ENCODE peak calls at places on chromosomes 6 and 20, in six cellular contexts. One of them, this sample, is unnamed.

GRCh38 chr6:45655630-45656422 is 278.1 kb upstream of the SUPT3H start:
- DNase-seq in PC-9: peak; percentile 72
- DNase-seq in A549: peak; percentile 82
- DNase-seq in esophagus squamous epithelium: no peak
- DNase-seq in spleen: no peak
- DNase-seq in IMR-90: peak; percentile 99
- DNase-seq in this sample: peak; percentile 99

GRCh38 chr6:6152060-6152459 is 145.3 kb upstream of the NRN1 start:
- DNase-seq in PC-9: no peak
- DNase-seq in A549: no peak
- DNase-seq in esophagus squamous epithelium: no peak
- DNase-seq in spleen: no peak
- DNase-seq in IMR-90: no peak
- DNase-seq in this sample: no peak

GRCh38 chr6:152298055-152298647 is 339.0 kb downstream of the SYNE1 start:
- DNase-seq in PC-9: no peak
- DNase-seq in A549: no peak
- DNase-seq in esophagus squamous epithelium: no peak
- DNase-seq in spleen: no peak
- DNase-seq in IMR-90: no peak
- DNase-seq in this sample: no peak

GRCh38 chr6:112235956-112236355 is 18.4 kb downstream of the LAMA4 start:
- DNase-seq in PC-9: no peak
- DNase-seq in A549: no peak
- DNase-seq in esophagus squamous epithelium: no peak
- DNase-seq in spleen: no peak
- DNase-seq in IMR-90: peak; percentile 83
- DNase-seq in this sample: no peak

GRCh38 chr6:112189494-112189893 is 64.9 kb downstream of the LAMA4 start:
- DNase-seq in PC-9: no peak
- DNase-seq in A549: no peak
- DNase-seq in esophagus squamous epithelium: no peak
- DNase-seq in spleen: no peak
- DNase-seq in IMR-90: peak; percentile 5
- DNase-seq in this sample: no peak

GRCh38 chr6:25311251-25311910 is 32.2 kb downstream of the CARMIL1 start:
- DNase-seq in PC-9: no peak
- DNase-seq in A549: peak; percentile 46
- DNase-seq in esophagus squamous epithelium: no peak
- DNase-seq in spleen: no peak
- DNase-seq in IMR-90: peak; percentile 62
- DNase-seq in this sample: peak; percentile 37

GRCh38 chr20:34636648-34637047 is 40.2 kb downstream of the PIGU start:
- DNase-seq in PC-9: no peak
- DNase-seq in A549: no peak
- DNase-seq in esophagus squamous epithelium: no peak
- DNase-seq in spleen: no peak
- DNase-seq in IMR-90: no peak
- DNase-seq in this sample: no peak

GRCh38 chr6:44561062-44561591 is 173.6 kb downstream of the CDC5L start:
- DNase-seq in PC-9: no peak
- DNase-seq in A549: no peak
- DNase-seq in esophagus squamous epithelium: no peak
- DNase-seq in spleen: no peak
- DNase-seq in IMR-90: no peak
- DNase-seq in this sample: no peak

GRCh38 chr20:31833130-31833930 is 12.1 kb downstream of the FOXS1 start:
- DNase-seq in PC-9: peak; percentile 67
- DNase-seq in A549: peak; percentile 68
- DNase-seq in esophagus squamous epithelium: no peak
- DNase-seq in spleen: peak; percentile 85
- DNase-seq in IMR-90: peak; percentile 20
- DNase-seq in this sample: no peak

GRCh38 chr6:144335914-144336313 is 50.8 kb downstream of the UTRN start:
- DNase-seq in PC-9: no peak
- DNase-seq in A549: no peak
- DNase-seq in esophagus squamous epithelium: no peak
- DNase-seq in spleen: peak; percentile 85
- DNase-seq in IMR-90: no peak
- DNase-seq in this sample: peak; percentile 54

GRCh38 chr6:49121970-49122369 is 341.1 kb downstream of the MMUT start:
- DNase-seq in PC-9: no peak
- DNase-seq in A549: no peak
- DNase-seq in esophagus squamous epithelium: no peak
- DNase-seq in spleen: no peak
- DNase-seq in IMR-90: no peak
- DNase-seq in this sample: peak; percentile 32

GRCh38 chr20:62358728-62359490 is 8.2 kb downstream of the LAMA5 start:
- DNase-seq in PC-9: peak; percentile 98
- DNase-seq in A549: no peak
- DNase-seq in esophagus squamous epithelium: no peak
- DNase-seq in spleen: no peak
- DNase-seq in IMR-90: no peak
- DNase-seq in this sample: no peak

GRCh38 chr20:18176318-18176785 is 38.7 kb downstream of the KAT14 start:
- DNase-seq in PC-9: no peak
- DNase-seq in A549: peak; percentile 18
- DNase-seq in esophagus squamous epithelium: no peak
- DNase-seq in spleen: no peak
- DNase-seq in IMR-90: no peak
- DNase-seq in this sample: no peak

GRCh38 chr20:47396762-47397476 is 40.4 kb upstream of the ZMYND8 start:
- DNase-seq in PC-9: no peak
- DNase-seq in A549: peak; percentile 22
- DNase-seq in esophagus squamous epithelium: no peak
- DNase-seq in spleen: no peak
- DNase-seq in IMR-90: no peak
- DNase-seq in this sample: no peak

GRCh38 chr20:47391276-47392010 is 34.9 kb upstream of the ZMYND8 start:
- DNase-seq in PC-9: no peak
- DNase-seq in A549: no peak
- DNase-seq in esophagus squamous epithelium: no peak
- DNase-seq in spleen: no peak
- DNase-seq in IMR-90: no peak
- DNase-seq in this sample: no peak

GRCh38 chr20:47392721-47393073 is 36.2 kb upstream of the ZMYND8 start:
- DNase-seq in PC-9: peak; percentile 22
- DNase-seq in A549: peak; percentile 84
- DNase-seq in esophagus squamous epithelium: no peak
- DNase-seq in spleen: no peak
- DNase-seq in IMR-90: peak; percentile 47
- DNase-seq in this sample: peak; percentile 87

GRCh38 chr20:47389867-47390347 is 33.4 kb upstream of the ZMYND8 start:
- DNase-seq in PC-9: peak; percentile 77
- DNase-seq in A549: peak; percentile 100
- DNase-seq in esophagus squamous epithelium: no peak
- DNase-seq in spleen: no peak
- DNase-seq in IMR-90: peak; percentile 53
- DNase-seq in this sample: peak; percentile 97

DNA sequence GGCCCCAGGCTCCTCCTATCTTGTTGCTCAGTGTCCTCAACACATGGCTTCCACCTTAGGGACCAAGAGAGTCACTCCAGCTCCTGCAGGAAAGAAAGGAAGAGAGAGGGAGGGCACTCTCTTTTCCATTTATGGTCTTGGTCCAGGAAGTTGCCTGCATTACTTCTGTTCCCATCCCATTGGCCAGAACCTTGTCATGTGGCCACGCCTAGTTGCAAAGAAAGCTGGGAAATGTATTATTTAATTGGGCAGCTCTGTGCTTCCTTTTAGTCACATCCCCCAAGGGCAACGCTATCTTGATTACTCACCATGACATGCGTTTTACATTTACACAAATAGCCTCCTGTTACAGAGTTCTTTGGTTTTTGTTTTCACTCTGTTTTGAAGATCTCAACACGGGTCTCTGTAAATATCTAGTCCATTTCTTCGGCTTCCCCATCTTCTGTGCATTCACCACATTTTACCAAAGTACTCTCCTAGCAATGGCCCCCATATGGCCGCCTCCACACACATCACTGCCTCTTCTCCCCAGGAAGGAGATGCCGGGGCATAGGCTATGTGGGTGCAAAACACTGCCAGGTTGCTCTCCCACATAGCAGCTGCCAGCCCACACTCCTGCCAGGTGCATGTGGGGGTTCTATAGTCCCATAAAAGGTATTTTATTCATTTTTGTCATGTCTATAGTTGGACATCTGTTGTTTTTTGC is 35.7 kb upstream of the ZMYND8 start:
- DNase-seq in PC-9: peak; percentile 80
- DNase-seq in A549: peak; percentile 99
- DNase-seq in esophagus squamous epithelium: no peak
- DNase-seq in spleen: no peak
- DNase-seq in IMR-90: peak; percentile 97
- DNase-seq in this sample: peak; percentile 96
- H3K27ac ChIP-seq in PC-9: peak overlapping the region; percentile 99
- H3K27ac ChIP-seq in A549: peak overlapping the region; percentile 92
- H3K27ac ChIP-seq in esophagus squamous epithelium: peak overlapping the region; percentile 85
- H3K27ac ChIP-seq in spleen: peak overlapping the region; percentile 45
- H3K27ac ChIP-seq in IMR-90: peak overlapping the region; percentile 87
- H3K27ac ChIP-seq in this sample: peak overlapping the region; percentile 99

GRCh38 chr6:28393912-28394662 is 5.5 kb downstream of the ZSCAN12 start:
- DNase-seq in PC-9: no peak
- DNase-seq in A549: no peak
- DNase-seq in esophagus squamous epithelium: no peak
- DNase-seq in spleen: no peak
- DNase-seq in IMR-90: peak; percentile 2
- DNase-seq in this sample: no peak
- TF ChIP-seq CTCF in PC-9: peak; percentile 51
- TF ChIP-seq CTCF in A549: no peak
- TF ChIP-seq CTCF in esophagus squamous epithelium: no peak
- TF ChIP-seq CTCF in spleen: no peak
- TF ChIP-seq CTCF in IMR-90: peak; percentile 21
- TF ChIP-seq CTCF in this sample: peak; percentile 50

DNA sequence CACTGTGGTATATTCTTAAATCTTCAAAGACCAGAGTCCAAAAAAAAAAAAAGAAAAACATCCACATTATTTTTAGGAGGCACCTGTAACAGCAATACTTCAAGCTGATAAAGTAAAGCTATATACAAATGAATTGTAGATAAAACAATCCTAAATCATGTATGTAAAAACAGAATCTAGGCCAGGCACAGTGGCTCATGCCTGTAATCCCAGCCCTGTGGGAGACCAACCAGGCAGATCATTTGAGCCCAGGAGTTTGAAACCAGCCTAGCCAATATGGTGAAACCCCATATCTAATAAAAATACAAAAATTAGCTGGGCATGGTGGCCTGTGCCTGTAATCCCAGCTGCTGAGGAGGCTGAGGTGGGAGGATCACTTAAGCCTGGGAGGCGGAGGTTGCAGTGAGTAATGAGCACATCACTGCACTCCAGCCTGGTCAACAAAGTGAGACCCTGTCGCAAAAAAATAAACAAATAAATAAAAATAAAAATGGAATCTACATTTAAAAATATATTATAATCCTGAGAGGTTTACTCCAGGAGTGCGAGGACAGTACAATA is 7.3 kb downstream of the NAPB start:
- DNase-seq in PC-9: no peak
- DNase-seq in A549: no peak
- DNase-seq in esophagus squamous epithelium: no peak
- DNase-seq in spleen: no peak
- DNase-seq in IMR-90: no peak
- DNase-seq in this sample: no peak
- H3K4me1 ChIP-seq in PC-9: no peaks in the 10 kb centered on the region
- H3K4me1 ChIP-seq in A549: peaks cover 9% of the 10 kb centered on the region
- H3K4me1 ChIP-seq in esophagus squamous epithelium: peaks cover under 1% of the 10 kb centered on the region
- H3K4me1 ChIP-seq in spleen: peaks cover 39% of the 10 kb centered on the region
- H3K4me1 ChIP-seq in IMR-90: peaks cover 7% of the 10 kb centered on the region
- H3K4me1 ChIP-seq in this sample: peaks cover under 1% of the 10 kb centered on the region

GRCh38 chr20:5973172-5973571 is 22.7 kb downstream of the MCM8 start:
- DNase-seq in PC-9: no peak
- DNase-seq in A549: peak; percentile 93
- DNase-seq in esophagus squamous epithelium: no peak
- DNase-seq in spleen: no peak
- DNase-seq in IMR-90: peak; percentile 68
- DNase-seq in this sample: no peak
- H3K27ac ChIP-seq in PC-9: peak overlapping the region; percentile 21
- H3K27ac ChIP-seq in A549: peak overlapping the region; percentile 86
- H3K27ac ChIP-seq in esophagus squamous epithelium: no peak overlapping the region
- H3K27ac ChIP-seq in spleen: no peak overlapping the region
- H3K27ac ChIP-seq in IMR-90: peak overlapping the region; percentile 60
- H3K27ac ChIP-seq in this sample: no peak overlapping the region

GRCh38 chr20:58647814-58648501 is 3.1 kb upstream of the STX16 start:
- DNase-seq in PC-9: no peak
- DNase-seq in A549: no peak
- DNase-seq in esophagus squamous epithelium: no peak
- DNase-seq in spleen: no peak
- DNase-seq in IMR-90: peak; percentile 82
- DNase-seq in this sample: peak; percentile 38

GRCh38 chr20:58645277-58645968 is 5.7 kb upstream of the STX16 start:
- DNase-seq in PC-9: peak; percentile 38
- DNase-seq in A549: no peak
- DNase-seq in esophagus squamous epithelium: no peak
- DNase-seq in spleen: no peak
- DNase-seq in IMR-90: peak; percentile 56
- DNase-seq in this sample: peak; percentile 83

GRCh38 chr20:58649288-58650180 is 1.5 kb upstream of the STX16 start:
- DNase-seq in PC-9: no peak
- DNase-seq in A549: no peak
- DNase-seq in esophagus squamous epithelium: no peak
- DNase-seq in spleen: peak; percentile 89
- DNase-seq in IMR-90: no peak
- DNase-seq in this sample: no peak

GRCh38 chr20:58646703-58647102 is 4.4 kb upstream of the STX16 start:
- DNase-seq in PC-9: no peak
- DNase-seq in A549: no peak
- DNase-seq in esophagus squamous epithelium: no peak
- DNase-seq in spleen: no peak
- DNase-seq in IMR-90: no peak
- DNase-seq in this sample: no peak

DNA sequence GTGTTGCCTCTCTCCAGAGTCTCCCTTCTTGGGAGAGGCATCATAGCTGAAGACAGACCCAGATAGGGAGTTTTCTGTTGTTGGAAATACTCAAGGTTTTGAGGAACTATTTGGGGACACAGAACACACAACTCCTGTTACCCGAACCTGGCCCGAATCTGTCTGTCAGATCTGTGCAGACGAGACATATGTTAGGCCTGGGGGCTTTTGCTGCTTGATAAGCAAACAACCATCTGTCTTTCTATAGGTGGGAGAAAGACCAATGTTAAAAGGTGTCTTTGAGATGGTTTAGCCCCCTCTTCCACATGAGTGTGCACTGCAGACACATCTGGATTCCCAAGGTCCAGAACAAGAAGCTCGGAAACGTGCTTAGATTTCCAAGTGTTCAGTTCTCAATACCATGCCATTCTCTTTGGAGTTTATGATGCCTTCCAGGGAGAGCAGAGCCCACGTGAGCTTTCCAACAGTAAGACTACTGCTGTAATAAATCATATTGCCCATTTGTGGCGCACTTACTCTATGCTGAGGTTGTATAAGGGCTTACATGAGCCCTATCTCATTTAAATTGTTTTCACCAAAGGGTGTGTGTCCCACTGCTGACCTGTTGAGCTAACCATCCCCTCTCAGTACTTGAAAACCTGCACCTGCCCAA is 3.8 kb upstream of the STX16 start:
- DNase-seq in PC-9: no peak
- DNase-seq in A549: no peak
- DNase-seq in esophagus squamous epithelium: no peak
- DNase-seq in spleen: no peak
- DNase-seq in IMR-90: no peak
- DNase-seq in this sample: no peak
- TF ChIP-seq CTCF in PC-9: no peak
- TF ChIP-seq CTCF in A549: no peak
- TF ChIP-seq CTCF in esophagus squamous epithelium: no peak
- TF ChIP-seq CTCF in spleen: no peak
- TF ChIP-seq CTCF in IMR-90: no peak
- TF ChIP-seq CTCF in this sample: no peak

This sample was measured in foreskin keratinocyte.